ENCODE peak calls at places on chromosomes 2 and 18, in eight cellular contexts. T, R, M, S, F, I, Q and W are unnamed samples.

GRCh38 chr2:96353606-96354095 is 18.1 kb downstream of the NCAPH start:
- DNase-seq in T (peak; percentile 82), R (peak; percentile 41), M (peak; percentile 75), S (no peak), F (no peak), I (no peak), Q (no peak), W (no peak)

GRCh38 chr2:85222792-85223191 is 89.6 kb downstream of the TCF7L1 start:
- DNase-seq in T (no peak), R (peak; percentile 42), M (peak; percentile 26), S (no peak), F (no peak), I (no peak), Q (no peak), W (no peak)

GRCh38 chr2:127676906-127677305 is 1.6 kb upstream of the LIMS2 start:
- DNase-seq in T (no peak), R (no peak), M (no peak), S (no peak), F (peak; percentile 33), I (no peak), Q (no peak), W (no peak)

GRCh38 chr2:30709516-30709915 is 97.7 kb downstream of the CAPN13 start:
- DNase-seq in T (no peak), R (no peak), M (no peak), S (no peak), F (no peak), I (no peak), Q (peak; percentile 15), W (no peak)

GRCh38 chr2:143955416-143956075 is 564.4 kb downstream of the ZEB2 start:
- DNase-seq in T (peak; percentile 85), R (peak; percentile 79), M (peak; percentile 87), S (peak; percentile 44), F (no peak), I (no peak), Q (no peak), W (no peak)

GRCh38 chr2:238320648-238321281 is 447 bp downstream of the TRAF3IP1 start:
- DNase-seq in T (peak; percentile 18), R (peak; percentile 21), M (peak; percentile 22), S (no peak), F (no peak), I (no peak), Q (no peak), W (no peak)

GRCh38 chr2:177161741-177162440 is 50.7 kb upstream of the HNRNPA3 start:
- DNase-seq in T (peak; percentile 50), R (peak; percentile 57), M (peak; percentile 64), S (no peak), F (no peak), I (no peak), Q (no peak), W (no peak)

GRCh38 chr18:66668706-66669105 is 64.8 kb upstream of the CDH19 start:
- DNase-seq in T (no peak), R (no peak), M (no peak), S (no peak), F (no peak), I (no peak), Q (no peak), W (no peak)

GRCh38 chr2:115483631-115484030 is 1041.2 kb downstream of the DPP10 start:
- DNase-seq in T (no peak), R (no peak), M (no peak), S (no peak), F (no peak), I (no peak), Q (no peak), W (no peak)

GRCh38 chr2:43389581-43390466 is 163.4 kb upstream of the ZFP36L2 start:
- DNase-seq in T (no peak), R (no peak), M (no peak), S (no peak), F (no peak), I (no peak), Q (no peak), W (no peak)

GRCh38 chr2:190050001-190050400 is 12.5 kb downstream of the MSTN start:
- DNase-seq in T (no peak), R (peak; percentile 17), M (peak; percentile 5), S (peak; percentile 24), F (no peak), I (no peak), Q (no peak), W (no peak)

GRCh38 chr2:180021850-180022249 is 14.8 kb upstream of the CWC22 start:
- DNase-seq in T (no peak), R (no peak), M (no peak), S (no peak), F (no peak), I (no peak), Q (no peak), W (no peak)

GRCh38 chr2:223311889-223312288 is 259.9 kb downstream of the KCNE4 start:
- DNase-seq in T (no peak), R (no peak), M (no peak), S (no peak), F (no peak), I (no peak), Q (no peak), W (no peak)

DNA sequence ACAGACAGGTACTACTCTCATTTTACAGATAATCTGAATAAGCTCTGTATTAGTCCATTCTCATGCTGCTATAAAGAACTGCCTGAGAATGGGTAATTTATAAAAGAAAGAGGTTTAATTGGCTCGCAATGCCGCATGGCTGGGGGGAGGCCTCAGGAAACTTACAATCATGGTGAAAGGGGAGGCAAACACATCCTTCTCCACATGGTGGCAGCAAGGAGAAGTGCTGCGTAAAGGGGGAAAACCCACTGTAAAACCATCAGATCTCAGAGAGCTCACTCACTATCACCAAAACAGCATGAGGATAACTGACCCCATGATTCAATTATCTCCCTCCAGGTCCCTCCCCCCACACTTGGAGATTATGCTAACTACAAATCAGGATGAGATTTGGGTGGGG is 254.4 kb downstream of the KCNE4 start:
- DNase-seq in T (no peak), R (peak; percentile 60), M (peak; percentile 61), S (peak; percentile 1), F (no peak), I (no peak), Q (no peak), W (no peak)
- TF ChIP-seq CTCF in T (peak; percentile 54), R (peak; percentile 68), M (peak; percentile 69), S (peak; percentile 73), F (no peak), I (no peak), Q (no peak), W (no peak)

GRCh38 chr2:54047658-54048057 is 67.8 kb upstream of the ACYP2 start:
- DNase-seq in T (no peak), R (peak; percentile 54), M (no peak), S (no peak), F (no peak), I (no peak), Q (no peak), W (no peak)

GRCh38 chr2:54050445-54050844 is 65.0 kb upstream of the ACYP2 start:
- DNase-seq in T (no peak), R (no peak), M (no peak), S (no peak), F (no peak), I (no peak), Q (no peak), W (no peak)

GRCh38 chr2:54052825-54053718 is 62.3 kb upstream of the ACYP2 start:
- DNase-seq in T (no peak), R (no peak), M (no peak), S (no peak), F (no peak), I (no peak), Q (no peak), W (no peak)

GRCh38 chr2:54047076-54047475 is 68.3 kb upstream of the ACYP2 start:
- DNase-seq in T (no peak), R (peak; percentile 87), M (no peak), S (no peak), F (no peak), I (no peak), Q (no peak), W (no peak)

DNA sequence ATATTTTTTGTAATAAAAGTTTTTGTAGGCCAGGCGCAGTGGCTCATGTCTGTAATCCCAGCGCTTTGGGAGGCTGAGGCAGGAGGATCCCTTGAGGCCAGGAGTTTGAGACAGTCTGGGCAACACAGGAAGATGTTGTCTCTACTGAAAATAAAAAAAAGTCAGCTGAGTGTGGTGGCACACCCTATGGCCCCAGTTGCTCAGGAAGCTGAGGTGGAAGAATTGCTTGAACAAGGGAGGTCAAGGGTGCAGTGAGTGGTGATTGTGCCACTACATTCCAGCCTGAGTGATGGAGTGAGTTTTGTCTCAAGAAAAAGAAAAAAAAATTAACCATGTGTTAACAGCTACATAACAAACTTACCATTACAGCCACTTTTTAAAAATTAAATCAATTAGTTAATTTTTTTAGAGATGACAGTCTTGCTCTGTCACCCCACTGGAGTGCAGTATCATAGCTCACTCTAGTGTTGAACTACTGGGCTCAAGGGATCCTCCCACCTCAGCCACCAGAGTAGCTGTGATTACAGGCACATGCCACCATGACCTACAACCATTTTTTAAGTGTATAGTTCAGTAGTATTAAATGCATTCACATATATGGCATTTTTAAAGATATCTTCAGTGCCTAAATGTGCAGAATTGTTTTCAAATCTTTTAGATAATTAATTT is 67.2 kb upstream of the ACYP2 start:
- DNase-seq in T (no peak), R (no peak), M (no peak), S (no peak), F (no peak), I (no peak), Q (no peak), W (no peak)
- TF ChIP-seq CTCF in T (no peak), R (no peak), M (no peak), S (no peak), F (no peak), I (no peak), Q (no peak), W (no peak)

DNA sequence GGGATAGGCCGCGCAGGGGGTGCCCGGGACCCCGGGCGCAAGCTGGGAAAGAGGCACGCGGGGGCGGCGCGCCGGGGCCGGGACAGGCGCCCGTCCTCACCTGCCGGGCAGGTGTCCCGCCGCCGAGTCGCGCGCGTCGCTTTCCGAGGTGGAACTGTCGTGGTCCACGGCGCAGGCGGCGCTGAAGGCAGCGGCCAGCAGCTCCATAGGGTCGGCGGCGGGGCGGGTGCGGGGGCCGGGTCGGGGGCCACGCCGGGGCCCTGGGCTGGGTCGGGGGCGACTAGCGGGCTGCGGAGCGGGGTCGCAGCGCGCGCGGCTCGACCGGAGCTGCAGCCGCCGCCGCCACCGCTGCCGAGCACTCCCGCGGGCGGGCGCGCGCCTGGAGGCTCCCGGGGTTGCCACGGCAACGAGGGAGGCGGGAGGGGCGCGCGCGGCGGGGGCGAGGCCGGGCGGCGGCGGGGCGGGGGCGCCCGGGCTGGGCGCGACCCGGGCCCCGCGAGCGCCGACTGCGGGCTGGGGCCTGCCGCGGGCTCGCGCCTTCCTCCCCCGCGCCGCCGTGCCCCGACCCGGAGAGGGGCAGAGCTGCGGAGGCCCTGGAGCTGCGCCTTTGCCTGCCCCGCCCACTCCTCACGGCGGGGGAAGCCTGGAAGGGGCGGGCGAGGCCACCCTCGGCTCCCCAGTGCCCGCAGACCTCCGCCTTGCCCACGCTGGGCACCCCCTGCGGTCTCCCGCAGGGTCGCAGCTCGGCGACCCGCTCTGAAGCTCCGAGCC is 57.9 kb downstream of the SNORC start:
- DNase-seq in T (no peak), R (no peak), M (no peak), S (no peak), F (no peak), I (no peak), Q (no peak), W (no peak)
- TF ChIP-seq CTCF in T (no peak), R (no peak), M (no peak), S (no peak), F (no peak), I (no peak), Q (no peak), W (no peak)

DNA sequence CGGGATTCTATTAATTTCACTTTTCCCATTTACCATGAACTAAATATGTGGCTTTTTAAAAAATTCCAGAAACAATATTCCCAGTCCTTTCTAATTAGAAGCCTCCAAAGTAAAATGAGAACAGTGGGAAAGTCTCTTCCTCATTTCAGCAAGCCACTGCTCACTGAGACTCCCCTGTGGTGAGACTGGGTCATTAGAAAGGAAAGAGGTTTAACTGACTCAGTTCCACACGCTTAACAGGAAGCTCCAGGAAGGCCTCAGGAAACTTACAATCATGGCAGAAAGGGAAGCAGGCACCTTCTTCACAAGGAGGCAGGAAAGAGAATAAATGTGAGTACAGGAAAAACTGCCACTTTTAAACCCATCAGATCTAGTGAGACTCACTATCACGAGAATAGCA is 258.9 kb upstream of the CHAC2 start:
- DNase-seq in T (no peak), R (no peak), M (no peak), S (no peak), F (no peak), I (no peak), Q (no peak), W (no peak)
- TF ChIP-seq CTCF in T (no peak), R (no peak), M (no peak), S (no peak), F (no peak), I (no peak), Q (no peak), W (no peak)